ENCODE peak calls at places on chromosomes 5 and 9, in eight cellular contexts. One of them, this sample, is unnamed.
A peak's percentile ranks its signal among the peaks of the same experiment; 100 is the strongest.

GRCh38 chr5:58922392-58923171 is 339.7 kb downstream of the RAB3C start:
- DNase-seq in cardiac fibroblast: no peak
- DNase-seq in Peyer's patch: peak; percentile 46
- DNase-seq in fibroblast of lung: peak; percentile 48
- DNase-seq in fibroblast of villous mesenchyme: no peak
- DNase-seq in heart left ventricle: peak; percentile 54
- DNase-seq in choroid plexus epithelial cell: no peak
- DNase-seq in heart right ventricle: peak; percentile 77
- DNase-seq in this sample: no peak

GRCh38 chr5:86679529-86679928 is 61.8 kb downstream of the COX7C start:
- DNase-seq in fibroblast of villous mesenchyme: peak; percentile 57
- DNase-seq in heart left ventricle: peak; percentile 34
- DNase-seq in cardiac fibroblast: peak; percentile 87
- DNase-seq in fibroblast of lung: peak; percentile 90
- DNase-seq in Peyer's patch: peak; percentile 51
- DNase-seq in choroid plexus epithelial cell: peak; percentile 92
- DNase-seq in heart right ventricle: no peak
- DNase-seq in this sample: peak; percentile 59

GRCh38 chr5:107668933-107669542 is 1.7 kb downstream of the EFNA5 start:
- DNase-seq in cardiac fibroblast: peak; percentile 29
- DNase-seq in fibroblast of villous mesenchyme: peak; percentile 4
- DNase-seq in heart left ventricle: peak; percentile 8
- DNase-seq in heart right ventricle: no peak
- DNase-seq in Peyer's patch: no peak
- DNase-seq in choroid plexus epithelial cell: peak; percentile 36
- DNase-seq in fibroblast of lung: peak; percentile 13
- DNase-seq in this sample: no peak

GRCh38 chr5:127650649-127651048 is 1.8 kb downstream of the CTXN3 start:
- DNase-seq in choroid plexus epithelial cell: peak; percentile 84
- DNase-seq in Peyer's patch: no peak
- DNase-seq in heart right ventricle: no peak
- DNase-seq in cardiac fibroblast: peak; percentile 38
- DNase-seq in fibroblast of villous mesenchyme: peak; percentile 39
- DNase-seq in heart left ventricle: no peak
- DNase-seq in fibroblast of lung: peak; percentile 82
- DNase-seq in this sample: no peak

GRCh38 chr9:34957492-34958410 is at the start of gene PHF24:
- DNase-seq in heart left ventricle: no peak
- DNase-seq in cardiac fibroblast: no peak
- DNase-seq in fibroblast of lung: no peak
- DNase-seq in Peyer's patch: no peak
- DNase-seq in choroid plexus epithelial cell: peak; percentile 13
- DNase-seq in heart right ventricle: no peak
- DNase-seq in fibroblast of villous mesenchyme: no peak
- DNase-seq in this sample: no peak

GRCh38 chr5:65262590-65263189 is 219.0 kb downstream of the ADAMTS6 start:
- DNase-seq in heart left ventricle: peak; percentile 17
- DNase-seq in Peyer's patch: no peak
- DNase-seq in fibroblast of lung: peak; percentile 91
- DNase-seq in fibroblast of villous mesenchyme: peak; percentile 88
- DNase-seq in cardiac fibroblast: peak; percentile 93
- DNase-seq in choroid plexus epithelial cell: peak; percentile 94
- DNase-seq in heart right ventricle: peak; percentile 11
- DNase-seq in this sample: peak; percentile 87

GRCh38 chr5:172886974-172887491 is 53.0 kb downstream of the ERGIC1 start:
- DNase-seq in Peyer's patch: peak; percentile 66
- DNase-seq in fibroblast of lung: peak; percentile 95
- DNase-seq in fibroblast of villous mesenchyme: peak; percentile 98
- DNase-seq in cardiac fibroblast: peak; percentile 99
- DNase-seq in choroid plexus epithelial cell: peak; percentile 99
- DNase-seq in heart left ventricle: peak; percentile 62
- DNase-seq in heart right ventricle: peak; percentile 46
- DNase-seq in this sample: peak; percentile 93

GRCh38 chr9:12790026-12790425 is 15.2 kb downstream of the LURAP1L start:
- DNase-seq in heart left ventricle: no peak
- DNase-seq in choroid plexus epithelial cell: no peak
- DNase-seq in fibroblast of lung: no peak
- DNase-seq in cardiac fibroblast: peak; percentile 38
- DNase-seq in fibroblast of villous mesenchyme: no peak
- DNase-seq in Peyer's patch: no peak
- DNase-seq in heart right ventricle: no peak
- DNase-seq in this sample: no peak

GRCh38 chr5:65837139-65837538 is 89.2 kb upstream of the ERBIN start:
- DNase-seq in heart left ventricle: no peak
- DNase-seq in fibroblast of lung: peak; percentile 83
- DNase-seq in heart right ventricle: no peak
- DNase-seq in Peyer's patch: no peak
- DNase-seq in cardiac fibroblast: peak; percentile 55
- DNase-seq in fibroblast of villous mesenchyme: peak; percentile 56
- DNase-seq in choroid plexus epithelial cell: peak; percentile 84
- DNase-seq in this sample: peak; percentile 61

GRCh38 chr5:120435129-120435528 is 29.0 kb upstream of the PRR16 start:
- DNase-seq in heart left ventricle: no peak
- DNase-seq in fibroblast of lung: no peak
- DNase-seq in choroid plexus epithelial cell: no peak
- DNase-seq in fibroblast of villous mesenchyme: no peak
- DNase-seq in cardiac fibroblast: no peak
- DNase-seq in Peyer's patch: no peak
- DNase-seq in heart right ventricle: no peak
- DNase-seq in this sample: no peak

GRCh38 chr5:150428106-150428876 is 15.6 kb upstream of the CD74 start:
- DNase-seq in heart left ventricle: peak; percentile 89
- DNase-seq in choroid plexus epithelial cell: peak; percentile 91
- DNase-seq in Peyer's patch: peak; percentile 83
- DNase-seq in heart right ventricle: peak; percentile 68
- DNase-seq in cardiac fibroblast: peak; percentile 55
- DNase-seq in fibroblast of lung: no peak
- DNase-seq in fibroblast of villous mesenchyme: peak; percentile 86
- DNase-seq in this sample: no peak

GRCh38 chr9:121399883-121400607 is 30.0 kb upstream of the STOM start:
- DNase-seq in fibroblast of lung: peak; percentile 85
- DNase-seq in heart left ventricle: no peak
- DNase-seq in choroid plexus epithelial cell: peak; percentile 92
- DNase-seq in Peyer's patch: no peak
- DNase-seq in fibroblast of villous mesenchyme: peak; percentile 84
- DNase-seq in heart right ventricle: no peak
- DNase-seq in cardiac fibroblast: peak; percentile 94
- DNase-seq in this sample: peak; percentile 37

GRCh38 chr5:132223861-132224260 is 3.8 kb downstream of the P4HA2 start:
- DNase-seq in heart right ventricle: no peak
- DNase-seq in Peyer's patch: peak; percentile 27
- DNase-seq in fibroblast of lung: no peak
- DNase-seq in heart left ventricle: no peak
- DNase-seq in cardiac fibroblast: no peak
- DNase-seq in fibroblast of villous mesenchyme: no peak
- DNase-seq in choroid plexus epithelial cell: no peak
- DNase-seq in this sample: no peak

GRCh38 chr5:13943691-13944090 is 797 bp downstream of the DNAH5 start:
- DNase-seq in Peyer's patch: no peak
- DNase-seq in heart left ventricle: no peak
- DNase-seq in fibroblast of villous mesenchyme: no peak
- DNase-seq in choroid plexus epithelial cell: no peak
- DNase-seq in cardiac fibroblast: no peak
- DNase-seq in heart right ventricle: no peak
- DNase-seq in fibroblast of lung: no peak
- DNase-seq in this sample: no peak

GRCh38 chr5:156093024-156093423 is 233.9 kb upstream of the SGCD start:
- DNase-seq in heart left ventricle: no peak
- DNase-seq in cardiac fibroblast: no peak
- DNase-seq in Peyer's patch: no peak
- DNase-seq in choroid plexus epithelial cell: no peak
- DNase-seq in heart right ventricle: no peak
- DNase-seq in fibroblast of villous mesenchyme: no peak
- DNase-seq in fibroblast of lung: no peak
- DNase-seq in this sample: no peak

GRCh38 chr9:70406446-70406862 is 8.0 kb downstream of the KLF9 start:
- DNase-seq in heart left ventricle: no peak
- DNase-seq in choroid plexus epithelial cell: peak; percentile 61
- DNase-seq in Peyer's patch: peak; percentile 59
- DNase-seq in fibroblast of lung: peak; percentile 63
- DNase-seq in fibroblast of villous mesenchyme: peak; percentile 69
- DNase-seq in cardiac fibroblast: peak; percentile 67
- DNase-seq in heart right ventricle: no peak
- DNase-seq in this sample: no peak

GRCh38 chr9:132780230-132781007 is 97.7 kb downstream of the AK8 start:
- DNase-seq in heart right ventricle: no peak
- DNase-seq in heart left ventricle: no peak
- DNase-seq in fibroblast of villous mesenchyme: no peak
- DNase-seq in cardiac fibroblast: no peak
- DNase-seq in choroid plexus epithelial cell: no peak
- DNase-seq in Peyer's patch: no peak
- DNase-seq in fibroblast of lung: no peak
- DNase-seq in this sample: no peak

GRCh38 chr9:78601957-78602565 is 305.1 kb downstream of the PSAT1 start:
- DNase-seq in fibroblast of villous mesenchyme: peak; percentile 47
- DNase-seq in choroid plexus epithelial cell: peak; percentile 73
- DNase-seq in heart left ventricle: no peak
- DNase-seq in fibroblast of lung: peak; percentile 69
- DNase-seq in heart right ventricle: no peak
- DNase-seq in cardiac fibroblast: peak; percentile 73
- DNase-seq in Peyer's patch: no peak
- DNase-seq in this sample: no peak
- TF ChIP-seq CTCF in fibroblast of villous mesenchyme: peak; percentile 82
- TF ChIP-seq CTCF in choroid plexus epithelial cell: peak; percentile 85
- TF ChIP-seq CTCF in heart left ventricle: peak; percentile 52
- TF ChIP-seq CTCF in fibroblast of lung: peak; percentile 83
- TF ChIP-seq CTCF in heart right ventricle: peak; percentile 20
- TF ChIP-seq CTCF in cardiac fibroblast: peak; percentile 73
- TF ChIP-seq CTCF in Peyer's patch: peak; percentile 32
- TF ChIP-seq CTCF in this sample: peak; percentile 72

GRCh38 chr9:126915846-126916543 is 1.4 kb downstream of the RALGPS1 start:
- DNase-seq in fibroblast of villous mesenchyme: no peak
- DNase-seq in fibroblast of lung: no peak
- DNase-seq in choroid plexus epithelial cell: no peak
- DNase-seq in cardiac fibroblast: no peak
- DNase-seq in heart left ventricle: no peak
- DNase-seq in Peyer's patch: peak; percentile 74
- DNase-seq in heart right ventricle: no peak
- DNase-seq in this sample: no peak
- H3K4me3 ChIP-seq in fibroblast of villous mesenchyme: no peak overlapping the region
- H3K4me3 ChIP-seq in fibroblast of lung: no peak overlapping the region
- H3K4me3 ChIP-seq in choroid plexus epithelial cell: no peak overlapping the region
- H3K4me3 ChIP-seq in cardiac fibroblast: no peak overlapping the region
- H3K4me3 ChIP-seq in heart left ventricle: no peak overlapping the region
- H3K4me3 ChIP-seq in Peyer's patch: peak overlapping the region; percentile 59
- H3K4me3 ChIP-seq in heart right ventricle: no peak overlapping the region
- H3K4me3 ChIP-seq in this sample: no peak overlapping the region

DNA sequence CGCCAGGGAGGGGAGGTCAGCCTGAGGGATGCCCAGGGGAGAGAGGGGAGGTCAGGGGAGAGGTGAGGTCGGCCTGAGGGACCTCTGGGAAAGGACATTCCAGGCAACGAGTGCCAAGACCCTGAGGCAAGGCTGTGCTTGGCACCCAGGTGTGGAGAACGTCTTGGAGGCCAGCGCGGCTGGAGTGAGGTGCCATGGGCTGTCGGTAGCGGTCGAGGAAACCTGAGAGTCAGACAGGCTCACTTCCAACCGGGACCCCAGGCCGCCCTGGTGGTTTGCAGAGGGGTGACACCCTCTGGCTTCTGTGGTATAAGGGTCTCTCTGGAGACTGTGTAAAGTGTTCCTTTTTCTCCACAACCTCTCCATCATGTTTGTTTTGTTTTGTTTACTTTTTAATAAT is 82.9 kb downstream of the CACNA1B start:
- DNase-seq in heart left ventricle: no peak
- DNase-seq in fibroblast of villous mesenchyme: no peak
- DNase-seq in heart right ventricle: no peak
- DNase-seq in Peyer's patch: peak; percentile 37
- DNase-seq in cardiac fibroblast: no peak
- DNase-seq in choroid plexus epithelial cell: no peak
- DNase-seq in fibroblast of lung: no peak
- DNase-seq in this sample: no peak
- TF ChIP-seq CTCF in heart left ventricle: no peak
- TF ChIP-seq CTCF in fibroblast of villous mesenchyme: no peak
- TF ChIP-seq CTCF in heart right ventricle: no peak
- TF ChIP-seq CTCF in Peyer's patch: no peak
- TF ChIP-seq CTCF in cardiac fibroblast: no peak
- TF ChIP-seq CTCF in choroid plexus epithelial cell: no peak
- TF ChIP-seq CTCF in fibroblast of lung: no peak
- TF ChIP-seq CTCF in this sample: no peak

GRCh38 chr5:137887831-137888230 is 1.4 kb upstream of the PKD2L2 start:
- DNase-seq in heart left ventricle: no peak
- DNase-seq in fibroblast of villous mesenchyme: no peak
- DNase-seq in cardiac fibroblast: no peak
- DNase-seq in heart right ventricle: no peak
- DNase-seq in fibroblast of lung: no peak
- DNase-seq in choroid plexus epithelial cell: no peak
- DNase-seq in Peyer's patch: no peak
- DNase-seq in this sample: no peak
- H3K4me3 ChIP-seq in heart left ventricle: peak overlapping the region; percentile 65
- H3K4me3 ChIP-seq in fibroblast of villous mesenchyme: no peak overlapping the region
- H3K4me3 ChIP-seq in cardiac fibroblast: no peak overlapping the region
- H3K4me3 ChIP-seq in heart right ventricle: peak overlapping the region; percentile 61
- H3K4me3 ChIP-seq in fibroblast of lung: no peak overlapping the region
- H3K4me3 ChIP-seq in choroid plexus epithelial cell: no peak overlapping the region
- H3K4me3 ChIP-seq in Peyer's patch: no peak overlapping the region
- H3K4me3 ChIP-seq in this sample: no peak overlapping the region

GRCh38 chr5:79481574-79481973 is 32.4 kb downstream of the HOMER1 start:
- DNase-seq in Peyer's patch: no peak
- DNase-seq in cardiac fibroblast: no peak
- DNase-seq in fibroblast of lung: no peak
- DNase-seq in choroid plexus epithelial cell: no peak
- DNase-seq in heart left ventricle: no peak
- DNase-seq in fibroblast of villous mesenchyme: no peak
- DNase-seq in heart right ventricle: no peak
- DNase-seq in this sample: no peak

GRCh38 chr5:79484731-79485130 is 29.2 kb downstream of the HOMER1 start:
- DNase-seq in fibroblast of lung: no peak
- DNase-seq in fibroblast of villous mesenchyme: no peak
- DNase-seq in Peyer's patch: no peak
- DNase-seq in choroid plexus epithelial cell: peak; percentile 70
- DNase-seq in heart right ventricle: no peak
- DNase-seq in cardiac fibroblast: peak; percentile 59
- DNase-seq in heart left ventricle: no peak
- DNase-seq in this sample: no peak

GRCh38 chr5:79486116-79486515 is 27.8 kb downstream of the HOMER1 start:
- DNase-seq in choroid plexus epithelial cell: no peak
- DNase-seq in fibroblast of lung: no peak
- DNase-seq in cardiac fibroblast: peak; percentile 21
- DNase-seq in Peyer's patch: no peak
- DNase-seq in heart right ventricle: no peak
- DNase-seq in heart left ventricle: no peak
- DNase-seq in fibroblast of villous mesenchyme: no peak
- DNase-seq in this sample: no peak

GRCh38 chr5:79475174-79475466 is 38.8 kb downstream of the HOMER1 start:
- DNase-seq in heart right ventricle: no peak
- DNase-seq in cardiac fibroblast: no peak
- DNase-seq in choroid plexus epithelial cell: no peak
- DNase-seq in fibroblast of lung: no peak
- DNase-seq in heart left ventricle: no peak
- DNase-seq in fibroblast of villous mesenchyme: no peak
- DNase-seq in Peyer's patch: no peak
- DNase-seq in this sample: no peak

GRCh38 chr5:79480991-79481390 is 32.9 kb downstream of the HOMER1 start:
- DNase-seq in heart left ventricle: no peak
- DNase-seq in fibroblast of lung: no peak
- DNase-seq in cardiac fibroblast: no peak
- DNase-seq in choroid plexus epithelial cell: no peak
- DNase-seq in heart right ventricle: no peak
- DNase-seq in fibroblast of villous mesenchyme: no peak
- DNase-seq in Peyer's patch: no peak
- DNase-seq in this sample: no peak
- TF ChIP-seq CTCF in heart left ventricle: no peak
- TF ChIP-seq CTCF in fibroblast of lung: no peak
- TF ChIP-seq CTCF in cardiac fibroblast: no peak
- TF ChIP-seq CTCF in choroid plexus epithelial cell: no peak
- TF ChIP-seq CTCF in heart right ventricle: no peak
- TF ChIP-seq CTCF in fibroblast of villous mesenchyme: no peak
- TF ChIP-seq CTCF in Peyer's patch: no peak
- TF ChIP-seq CTCF in this sample: no peak

This sample was measured in AG04449.